ENCODE peak calls at places on chromosomes 16 and 17, in eight cellular contexts. G, I, P, Z, W, L, M and U are unnamed samples.
A peak's percentile ranks its signal among the peaks of the same experiment; 100 is the strongest.

GRCh38 chr17:40343126-40344119 is 21.1 kb downstream of the GJD3 start:
- DNase-seq in G (no peak), I (no peak), P (no peak), Z (no peak), W (no peak), L (peak; percentile 66), M (no peak), U (no peak)

GRCh38 chr17:79951361-79952264 is 84.1 kb downstream of the TBC1D16 start:
- DNase-seq in G (peak; percentile 61), I (peak; percentile 94), P (peak; percentile 75), Z (no peak), W (peak; percentile 86), L (peak; percentile 42), M (no peak), U (peak; percentile 89)

GRCh38 chr17:29112780-29113295 is 67.4 kb downstream of the MYO18A start:
- DNase-seq in G (no peak), I (peak; percentile 81), P (no peak), Z (no peak), W (no peak), L (peak; percentile 55), M (peak; percentile 76), U (no peak)

GRCh38 chr17:42531455-42532354 is 4.3 kb upstream of the NAGLU start:
- DNase-seq in G (peak; percentile 85), I (peak; percentile 48), P (peak; percentile 83), Z (no peak), W (no peak), L (peak; percentile 72), M (no peak), U (peak; percentile 89)

GRCh38 chr16:20906225-20906870 is 5.8 kb downstream of the LYRM1 start:
- DNase-seq in G (no peak), I (peak; percentile 94), P (no peak), Z (no peak), W (peak; percentile 15), L (no peak), M (no peak), U (no peak)

GRCh38 chr16:60929-61878 is 7.6 kb downstream of the SNRNP25 start:
- DNase-seq in G (no peak), I (no peak), P (peak; percentile 65), Z (no peak), W (no peak), L (no peak), M (no peak), U (no peak)

GRCh38 chr16:20611975-20612471 is 35.9 kb upstream of the ACSM2B start:
- DNase-seq in G (peak; percentile 44), I (peak; percentile 40), P (peak; percentile 84), Z (no peak), W (no peak), L (peak; percentile 80), M (peak; percentile 81), U (no peak)

GRCh38 chr16:64159986-64160385 is 961.9 kb downstream of the CDH11 start:
- DNase-seq in G (no peak), I (peak; percentile 2), P (no peak), Z (no peak), W (no peak), L (no peak), M (no peak), U (no peak)

GRCh38 chr16:66551362-66551761 is 1.0 kb upstream of the CKLF start:
- DNase-seq in G (no peak), I (no peak), P (no peak), Z (no peak), W (peak; percentile 78), L (no peak), M (no peak), U (no peak)

GRCh38 chr16:66553223-66553622 is 847 bp downstream of the CKLF start:
- DNase-seq in G (no peak), I (no peak), P (no peak), Z (no peak), W (no peak), L (no peak), M (no peak), U (no peak)

GRCh38 chr16:66554021-66554420 is 1.6 kb downstream of the CKLF start:
- DNase-seq in G (no peak), I (no peak), P (no peak), Z (no peak), W (no peak), L (no peak), M (no peak), U (no peak)

GRCh38 chr16:66551788-66552287 is 538 bp upstream of the CKLF start:
- DNase-seq in G (no peak), I (no peak), P (no peak), Z (no peak), W (no peak), L (no peak), M (no peak), U (no peak)

DNA sequence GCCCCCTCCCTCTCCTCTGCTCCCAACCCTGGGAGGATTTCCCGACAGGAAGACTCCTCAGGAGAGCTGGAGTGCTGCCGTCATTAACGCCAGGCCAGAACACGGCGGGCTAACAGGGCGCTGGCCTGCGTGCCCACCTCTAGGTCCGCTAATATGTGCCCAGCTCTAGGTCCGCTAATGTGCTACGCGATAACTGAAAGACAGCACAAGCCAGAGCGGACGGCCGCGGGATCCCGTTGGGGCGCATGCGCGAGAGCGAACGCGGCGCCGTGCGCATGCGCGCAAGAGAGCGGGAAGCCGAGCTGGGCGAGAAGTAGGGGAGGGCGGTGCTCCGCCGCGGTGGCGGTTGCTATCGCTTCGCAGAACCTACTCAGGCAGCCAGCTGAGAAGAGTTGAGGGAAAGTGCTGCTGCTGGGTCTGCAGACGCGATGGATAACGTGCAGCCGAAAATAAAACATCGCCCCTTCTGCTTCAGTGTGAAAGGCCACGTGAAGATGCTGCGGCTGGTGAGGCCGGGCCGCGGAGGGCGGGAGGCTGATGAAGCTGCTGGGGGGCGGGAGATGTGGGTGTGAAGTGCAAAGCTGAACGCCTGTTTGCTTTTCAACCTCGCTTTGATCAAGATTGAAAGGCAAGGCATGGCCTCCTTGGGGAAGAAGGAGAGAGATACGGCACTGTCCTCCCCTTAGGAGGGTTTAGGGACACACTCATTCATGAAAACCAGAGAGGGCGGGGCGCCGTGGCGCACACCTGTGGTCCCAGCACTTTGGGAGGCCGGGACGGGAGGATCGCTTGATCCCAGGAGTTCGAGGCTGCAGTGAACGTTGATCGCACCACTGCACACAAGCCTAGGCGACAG is at the start of gene CKLF:
- DNase-seq in G (peak; percentile 88), I (peak; percentile 92), P (peak; percentile 93), Z (peak; percentile 73), W (peak; percentile 91), L (peak; percentile 91), M (peak; percentile 92), U (peak; percentile 96)
- H3K4me1 ChIP-seq in G (peaks cover 51% of the 10 kb centered on the region), I (peaks cover 20% of the 10 kb centered on the region), P (peaks cover 64% of the 10 kb centered on the region), Z (no peaks in the 10 kb centered on the region), W (peaks cover 19% of the 10 kb centered on the region), L (peaks cover 70% of the 10 kb centered on the region), M (no peaks in the 10 kb centered on the region), U (peaks cover 16% of the 10 kb centered on the region)

GRCh38 chr17:15239471-15239870 is 25.7 kb downstream of the PMP22 start:
- DNase-seq in G (no peak), I (no peak), P (no peak), Z (no peak), W (no peak), L (no peak), M (no peak), U (no peak)

GRCh38 chr17:15233971-15234370 is 31.2 kb downstream of the PMP22 start:
- DNase-seq in G (no peak), I (no peak), P (no peak), Z (no peak), W (no peak), L (no peak), M (no peak), U (no peak)

GRCh38 chr17:15238064-15238463 is 27.1 kb downstream of the PMP22 start:
- DNase-seq in G (no peak), I (no peak), P (no peak), Z (no peak), W (no peak), L (no peak), M (no peak), U (no peak)

GRCh38 chr17:15236281-15237105 is 28.6 kb downstream of the PMP22 start:
- DNase-seq in G (no peak), I (peak; percentile 31), P (no peak), Z (no peak), W (no peak), L (no peak), M (peak; percentile 32), U (no peak)

DNA sequence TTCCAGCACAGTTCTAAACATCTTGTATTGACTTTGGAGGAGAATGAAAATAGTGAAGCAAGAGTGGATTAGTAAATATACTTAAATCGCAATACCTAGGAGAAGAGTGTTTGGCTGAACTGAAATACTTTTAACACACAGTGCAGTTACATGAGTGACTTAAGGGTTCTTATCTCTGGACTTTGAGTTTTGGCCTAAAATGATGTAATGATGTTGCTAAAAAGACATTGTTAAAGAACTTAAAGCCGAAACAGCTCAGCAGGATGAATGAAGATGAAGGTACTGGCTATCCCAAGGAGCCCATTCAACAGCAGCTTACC is 28.1 kb downstream of the PMP22 start:
- DNase-seq in G (no peak), I (peak; percentile 19), P (no peak), Z (no peak), W (no peak), L (no peak), M (no peak), U (no peak)
- H3K27ac ChIP-seq in G (no peak overlapping the region), I (no peak overlapping the region), P (no peak overlapping the region), Z (no peak overlapping the region), W (no peak overlapping the region), L (peak overlapping the region; percentile 23), M (no peak overlapping the region), U (no peak overlapping the region)

GRCh38 chr17:4942760-4943508 is 2.9 kb downstream of the RNF167 start:
- DNase-seq in G (no peak), I (no peak), P (no peak), Z (no peak), W (no peak), L (no peak), M (no peak), U (no peak)

GRCh38 chr17:4940625-4941021 is 555 bp downstream of the RNF167 start:
- DNase-seq in G (no peak), I (no peak), P (no peak), Z (no peak), W (no peak), L (no peak), M (no peak), U (peak; percentile 83)

GRCh38 chr17:4939554-4939803 is 367 bp downstream of the SLC25A11 start:
- DNase-seq in G (peak; percentile 54), I (no peak), P (peak; percentile 81), Z (no peak), W (no peak), L (peak; percentile 44), M (no peak), U (peak; percentile 86)

GRCh38 chr17:4939804-4940624 is at the start of the genes RNF167 and SLC25A11:
- DNase-seq in G (peak; percentile 97), I (peak; percentile 100), P (peak; percentile 99), Z (peak; percentile 95), W (peak; percentile 100), L (peak; percentile 93), M (peak; percentile 98), U (peak; percentile 98)

GRCh38 chr17:4941027-4941610 is 1.1 kb downstream of the RNF167 start:
- DNase-seq in G (no peak), I (no peak), P (no peak), Z (no peak), W (no peak), L (no peak), M (no peak), U (no peak)
- H3K4me1 ChIP-seq in G (peaks cover 45% of the 10 kb centered on the region), I (peaks cover 16% of the 10 kb centered on the region), P (peaks cover 68% of the 10 kb centered on the region), Z (no peaks in the 10 kb centered on the region), W (peaks cover 34% of the 10 kb centered on the region), L (peaks cover 82% of the 10 kb centered on the region), M (peaks cover 3% of the 10 kb centered on the region), U (peaks cover 37% of the 10 kb centered on the region)

DNA sequence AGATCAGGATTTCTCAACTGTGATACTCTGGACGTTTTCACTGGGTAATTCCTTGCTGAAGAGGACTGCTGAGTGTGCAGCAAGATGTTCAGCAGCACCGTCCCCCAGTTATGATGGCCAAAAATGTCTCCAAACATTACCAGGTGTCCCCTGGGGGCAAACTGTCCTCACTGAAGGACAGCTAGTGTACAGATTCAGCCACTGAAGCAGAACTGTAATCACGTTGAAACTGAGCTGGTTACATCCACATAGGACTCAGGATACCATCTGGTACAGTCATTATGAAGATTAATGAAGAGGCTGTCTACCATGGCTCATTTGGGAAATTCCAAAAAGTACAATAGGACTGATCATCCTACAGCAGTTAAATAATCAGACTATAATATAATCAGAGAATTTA is 43.3 kb upstream of the GINS3 start:
- DNase-seq in G (no peak), I (no peak), P (no peak), Z (no peak), W (no peak), L (no peak), M (no peak), U (no peak)
- H3K27ac ChIP-seq in G (no peak overlapping the region), I (no peak overlapping the region), P (no peak overlapping the region), Z (no peak overlapping the region), W (no peak overlapping the region), L (peak overlapping the region; percentile 32), M (no peak overlapping the region), U (no peak overlapping the region)